ENCODE peak calls at places on chromosomes 7 and 10, in seven cellular contexts. U is mucosa of descending colon, X is BJ, C is adipocyte, Z is IMR-90, N is SJSA1, P is left ventricle myocardium inferior. B is an unnamed sample. For H3K36me3, the result is how much of the 10 kb centered on the place peaks cover.

GRCh38 chr7:123533929-123534382 is 439 bp downstream of the IQUB start:
- DNase-seq in Z (no peak), X (no peak), U (no peak), N (no peak), C (no peak), P (no peak), B (no peak)

GRCh38 chr7:144908943-144909556 is 73.2 kb upstream of the TPK1 start:
- DNase-seq in N (no peak), X (no peak), C (no peak), Z (no peak), P (no peak), U (peak), B (no peak)

GRCh38 chr7:25255603-25256320 is 27.5 kb upstream of the NPVF start:
- DNase-seq in U (peak), P (no peak), Z (no peak), X (no peak), N (no peak), C (no peak), B (no peak)

GRCh38 chr7:48887500-48887899 is 36.8 kb upstream of the CDC14C start:
- DNase-seq in X (no peak), N (no peak), C (no peak), U (no peak), Z (no peak), P (no peak), B (no peak)

GRCh38 chr10:100133801-100134200 is 52.0 kb downstream of the ERLIN1 start:
- DNase-seq in C (no peak), N (no peak), X (no peak), P (no peak), Z (no peak), U (no peak), B (no peak)

GRCh38 chr7:137354361-137354760 is 10.8 kb upstream of the PTN start:
- DNase-seq in X (no peak), U (no peak), P (no peak), N (no peak), Z (peak), C (no peak), B (no peak)

GRCh38 chr10:126500866-126501265 is 112.6 kb upstream of the ADAM12 start:
- DNase-seq in C (peak), X (peak), Z (peak), U (no peak), P (no peak), N (no peak), B (no peak)

GRCh38 chr7:100890640-100891521 is 1.4 kb upstream of the UFSP1 start:
- DNase-seq in N (no peak), P (peak), U (no peak), X (no peak), C (peak), Z (no peak), B (peak)

GRCh38 chr10:52106895-52107294 is 207.2 kb upstream of the DKK1 start:
- DNase-seq in P (no peak), X (no peak), N (no peak), U (no peak), C (no peak), Z (peak), B (peak)

GRCh38 chr7:50068026-50068425 is 25.0 kb downstream of the ZPBP start:
- DNase-seq in C (no peak), U (peak), P (no peak), Z (no peak), X (no peak), N (no peak), B (no peak)

GRCh38 chr10:22429146-22429545 is 83.8 kb downstream of the SPAG6 start:
- DNase-seq in U (no peak), C (no peak), Z (no peak), P (no peak), N (no peak), X (no peak), B (no peak)

GRCh38 chr7:10767771-10768170 is 205.9 kb upstream of the PHF14 start:
- DNase-seq in U (no peak), C (no peak), Z (no peak), X (no peak), P (no peak), N (no peak), B (no peak)

GRCh38 chr7:22565315-22565811 is 65.4 kb upstream of the STEAP1B start:
- DNase-seq in C (peak), N (no peak), U (no peak), P (no peak), X (no peak), Z (peak), B (no peak)

GRCh38 chr10:122128357-122128756 is 139.4 kb downstream of the TACC2 start:
- DNase-seq in P (peak), C (peak), U (peak), N (no peak), Z (peak), X (no peak), B (no peak)

GRCh38 chr10:122124808-122125207 is 135.8 kb downstream of the TACC2 start:
- DNase-seq in U (no peak), N (no peak), Z (no peak), X (no peak), P (no peak), C (no peak), B (peak)

GRCh38 chr10:122130474-122131110 is 140.5 kb upstream of the BTBD16 start:
- DNase-seq in P (no peak), Z (peak), C (no peak), N (no peak), U (no peak), X (no peak), B (no peak)

GRCh38 chr10:122126763-122127659 is 138.0 kb downstream of the TACC2 start:
- DNase-seq in U (no peak), P (no peak), Z (peak), X (peak), N (peak), C (peak), B (peak)

GRCh38 chr10:122127943-122128342 is 139.0 kb downstream of the TACC2 start:
- DNase-seq in N (no peak), U (no peak), P (no peak), X (no peak), Z (peak), C (peak), B (no peak)
- H3K4me3 ChIP-seq in N (peak), U (no peak), P (peak), X (no peak), Z (peak), C (peak), B (no peak)

DNA sequence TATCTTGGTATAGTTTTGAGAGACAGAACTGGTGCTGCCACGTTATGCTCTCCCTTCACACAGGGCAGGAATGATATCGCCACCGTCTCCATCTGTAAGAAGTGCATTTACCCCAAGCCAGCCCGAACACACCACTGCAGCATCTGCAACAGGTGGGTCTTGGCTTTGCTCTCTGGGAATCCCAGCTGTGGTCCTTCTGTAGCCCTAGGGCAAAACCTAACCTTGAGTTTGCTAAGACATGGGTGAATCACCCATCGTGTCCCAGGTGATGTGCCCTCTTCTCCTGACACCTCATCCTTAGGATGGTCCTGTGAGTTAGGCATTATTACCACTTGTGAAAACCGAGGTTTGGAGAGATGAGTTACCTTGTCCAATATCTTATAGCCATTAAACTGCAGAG is 6.4 kb downstream of the ZDHHC16 start:
- DNase-seq in N (no peak), Z (no peak), U (no peak), X (no peak), C (no peak), P (no peak), B (no peak)
- H3K36me3 ChIP-seq in N (half or more), Z (half or more), U (under half), X (under half), C (half or more), P (under half), B (under half)

GRCh38 chr7:1665721-1666250 is 4.3 kb upstream of the ELFN1 start:
- DNase-seq in P (peak), Z (peak), C (peak), X (no peak), N (peak), U (no peak), B (peak)

GRCh38 chr7:1664711-1665591 is 5.1 kb upstream of the ELFN1 start:
- DNase-seq in C (peak), N (peak), P (peak), U (peak), X (no peak), Z (peak), B (peak)

GRCh38 chr7:1663243-1663642 is 6.8 kb upstream of the ELFN1 start:
- DNase-seq in Z (no peak), C (no peak), N (peak), X (no peak), P (no peak), U (no peak), B (peak)

GRCh38 chr7:1662767-1663166 is 7.3 kb upstream of the ELFN1 start:
- DNase-seq in U (no peak), P (no peak), C (no peak), N (no peak), X (no peak), Z (no peak), B (peak)

DNA sequence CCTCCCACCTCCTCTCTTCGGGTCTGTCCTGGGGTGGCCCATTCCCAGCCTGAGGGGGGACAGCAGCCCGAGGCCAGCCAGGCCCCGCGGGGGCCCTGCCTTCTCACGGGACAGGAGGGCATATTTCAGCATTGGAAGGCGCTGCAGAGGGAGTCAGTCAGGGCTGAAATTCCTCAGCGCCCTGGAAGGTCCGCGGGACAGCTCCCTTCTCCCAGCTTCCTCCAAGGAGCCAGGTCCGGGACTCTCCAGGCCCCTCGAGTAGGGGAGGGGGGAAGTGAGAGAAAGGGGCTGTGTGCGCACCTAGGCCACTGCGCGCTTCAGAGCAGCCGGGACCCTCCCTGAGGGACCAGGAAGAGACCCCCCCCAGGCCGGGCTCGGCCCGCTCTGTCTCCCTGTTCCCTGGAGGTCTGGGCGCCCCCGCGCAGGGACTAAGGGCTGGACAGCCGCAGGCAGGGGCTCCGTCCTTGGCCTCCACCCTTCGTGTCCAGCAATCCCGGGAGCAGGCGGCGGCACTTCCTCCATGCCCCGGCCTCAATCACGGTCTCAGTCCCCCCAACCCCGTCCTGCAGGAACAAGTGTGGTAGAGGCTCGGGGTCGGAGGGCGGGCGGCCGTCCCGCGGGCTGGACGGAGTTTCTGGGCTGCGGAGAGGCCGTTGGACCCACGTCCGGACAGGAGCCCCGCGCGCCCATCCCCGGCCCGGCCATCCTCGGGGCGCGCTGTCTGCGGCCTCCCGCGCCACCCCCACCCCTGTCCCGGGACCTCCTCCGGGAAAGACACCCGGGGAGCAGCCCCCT is 6.0 kb upstream of the ELFN1 start:
- DNase-seq in C (no peak), U (no peak), X (no peak), N (peak), P (no peak), Z (no peak), B (peak)
- H3K4me3 ChIP-seq in C (no peak), U (no peak), X (peak), N (no peak), P (peak), Z (peak), B (peak)

DNA sequence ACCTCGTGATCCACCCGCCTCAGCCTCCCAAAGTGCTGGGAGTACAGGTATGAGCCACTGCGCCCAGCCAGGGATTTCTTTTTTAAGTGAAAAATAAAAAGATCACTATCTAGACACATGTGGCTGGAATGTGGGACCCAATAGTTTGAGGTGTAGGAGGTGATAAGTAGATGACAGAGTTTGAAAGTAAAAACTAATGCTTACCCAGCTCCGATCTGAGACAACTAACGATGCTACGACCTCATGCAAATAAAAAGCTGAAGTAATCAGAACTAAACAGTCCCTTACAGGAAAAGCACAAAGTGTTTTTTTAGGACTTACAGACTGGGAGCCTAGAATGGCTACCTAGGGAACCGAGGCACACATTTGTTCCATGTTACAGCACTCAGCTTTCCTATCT is 23.0 kb downstream of the PCGF6 start:
- DNase-seq in Z (no peak), X (no peak), U (no peak), C (no peak), N (peak), P (no peak), B (no peak)
- H3K36me3 ChIP-seq in Z (under half), X (under half), U (under half), C (half or more), N (half or more), P (half or more), B (under half)

DNA sequence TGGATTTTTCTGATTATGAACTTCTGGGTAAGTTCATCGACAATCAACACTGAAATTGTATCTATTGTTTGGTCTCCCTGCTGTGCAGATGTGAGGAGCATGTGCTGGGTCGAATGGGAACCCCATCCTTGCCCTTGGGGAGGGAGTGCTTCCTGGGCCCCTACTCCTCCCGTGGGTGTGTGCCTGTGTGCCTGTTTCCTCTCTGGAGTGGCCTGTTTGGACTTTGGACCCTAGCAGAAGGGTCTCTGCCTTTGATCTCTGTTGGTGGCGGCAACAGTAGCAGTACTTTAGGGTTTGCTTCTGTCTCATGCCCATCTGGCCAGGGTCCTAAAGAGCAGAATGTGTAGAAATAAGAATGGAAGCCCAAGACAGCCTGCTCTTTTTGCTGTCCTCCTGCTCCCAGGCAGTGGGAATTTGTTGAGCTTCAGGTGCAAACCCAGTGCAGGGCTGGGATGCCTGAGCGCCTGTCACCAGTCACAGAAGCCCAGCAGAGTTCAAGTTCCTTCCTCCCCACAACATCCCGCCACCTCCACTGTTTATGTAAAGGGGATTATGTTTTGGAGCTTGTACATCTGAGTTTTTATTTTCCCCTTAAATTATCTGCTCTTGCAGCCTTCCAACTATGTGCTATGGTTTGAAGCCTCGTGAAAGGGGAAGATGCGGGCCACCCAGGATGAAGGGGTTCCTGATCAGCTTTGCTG is 1.5 kb upstream of the TACR2 start:
- DNase-seq in N (no peak), X (no peak), C (no peak), U (peak), P (no peak), Z (no peak), B (no peak)
- H3K4me3 ChIP-seq in N (no peak), X (no peak), C (no peak), U (no peak), P (no peak), Z (no peak), B (no peak)

DNA sequence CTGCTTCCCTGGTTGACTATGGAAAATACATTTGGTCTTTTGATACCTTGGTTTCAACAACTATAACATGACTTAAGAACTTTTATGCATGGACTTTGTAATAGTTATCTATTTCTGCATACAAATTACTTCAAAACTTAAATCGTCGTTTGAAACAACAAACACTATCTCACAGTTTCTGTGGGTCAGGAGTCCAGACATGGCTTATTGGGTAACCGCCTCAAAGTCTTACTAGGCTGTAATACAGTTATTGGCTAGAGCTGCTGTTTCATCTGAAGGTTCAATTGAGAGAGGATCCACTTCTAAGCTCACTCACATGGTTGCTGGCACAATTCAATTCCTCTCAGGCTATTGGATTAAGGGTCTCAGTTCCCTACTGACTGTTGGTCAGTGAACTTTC is 135.1 kb downstream of the LYZL1 start:
- DNase-seq in X (no peak), C (no peak), N (no peak), U (no peak), Z (no peak), P (no peak), B (no peak)
- H3K36me3 ChIP-seq in X (under half), C (half or more), N (half or more), U (under half), Z (under half), P (under half), B (under half)

DNA sequence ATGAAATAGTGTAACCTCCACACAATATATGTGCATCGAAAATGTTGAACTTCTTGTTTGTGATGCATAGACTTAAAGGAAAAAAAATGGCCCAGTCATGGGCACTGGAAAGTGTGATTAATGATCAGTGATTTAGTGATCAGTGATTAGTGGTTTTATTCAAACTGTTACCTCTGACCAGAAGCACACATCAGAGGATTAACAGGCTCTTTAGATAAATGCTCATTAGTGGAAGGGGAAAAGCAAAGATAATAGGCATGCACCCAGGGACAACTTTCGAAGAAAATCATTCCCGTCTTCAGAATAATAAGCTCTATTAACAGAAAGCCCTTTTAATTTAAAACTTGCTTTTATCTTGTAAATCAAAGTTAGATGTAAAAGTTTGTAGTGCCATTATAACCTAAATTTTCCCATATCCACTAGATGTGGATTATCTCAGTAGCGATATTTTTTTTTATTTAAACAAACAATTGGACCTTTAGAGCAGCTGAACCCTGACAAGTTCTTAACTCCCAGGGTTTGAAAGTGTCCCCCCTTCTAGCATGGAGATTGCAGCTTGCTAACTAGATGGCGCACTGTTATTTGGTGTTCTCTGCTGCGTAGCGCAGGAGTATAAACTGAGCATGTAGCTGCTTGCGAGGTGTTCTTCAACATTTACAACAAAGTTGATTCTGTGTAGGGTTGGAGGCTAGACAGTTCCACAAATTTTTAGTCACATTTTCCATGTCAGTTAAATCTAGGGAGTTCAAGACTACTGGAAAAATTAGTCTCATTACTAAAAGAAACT is at the start of gene CREB5:
- DNase-seq in C (no peak), P (no peak), U (no peak), Z (peak), N (no peak), X (no peak), B (peak)
- H3K4me3 ChIP-seq in C (peak), P (peak), U (no peak), Z (no peak), N (no peak), X (no peak), B (no peak)

GRCh38 chr7:134954197-134955082 is 31.9 kb upstream of the AGBL3 start:
- DNase-seq in P (no peak), X (no peak), N (no peak), Z (peak), U (no peak), C (peak), B (peak)
- H3K36me3 ChIP-seq in P (half or more), X (under half), N (half or more), Z (half or more), U (under half), C (half or more), B (under half)

GRCh38 chr10:14173391-14173705 is 157.4 kb downstream of the FRMD4A start:
- DNase-seq in P (no peak), C (no peak), X (no peak), U (no peak), N (no peak), Z (peak), B (no peak)
- H3K4me3 ChIP-seq in P (peak), C (peak), X (peak), U (no peak), N (peak), Z (peak), B (peak)

GRCh38 chr7:55190511-55191160 is 171.8 kb downstream of the EGFR start:
- DNase-seq in P (no peak), N (no peak), X (no peak), U (no peak), Z (no peak), C (no peak), B (no peak)
- H3K36me3 ChIP-seq in P (under half), N (under half), X (under half), U (under half), Z (under half), C (under half), B (under half)

B was measured in H7.